ENCODE peak calls at places on chromosomes 1 and 21, in six cellular contexts. W, K, L, J, A and Q are unnamed samples.
A peak's percentile ranks its signal among the peaks of the same experiment; 100 is the strongest.

GRCh38 chr1:188244681-188245080 is 1415.9 kb downstream of the PLA2G4A start:
- DNase-seq in W (no peak), K (no peak), L (no peak), J (no peak), A (no peak), Q (no peak)

GRCh38 chr1:22021061-22021460 is 19.6 kb downstream of the CELA3A start:
- DNase-seq in W (no peak), K (no peak), L (no peak), J (no peak), A (no peak), Q (no peak)

GRCh38 chr1:244349581-244350001 is 102.1 kb downstream of the ADSS2 start:
- DNase-seq in W (no peak), K (no peak), L (no peak), J (no peak), A (no peak), Q (no peak)

GRCh38 chr1:175824079-175824478 is 80.7 kb upstream of the TNR start:
- DNase-seq in W (no peak), K (no peak), L (no peak), J (no peak), A (no peak), Q (peak; percentile 50)

GRCh38 chr1:41173651-41174050 is 68.5 kb downstream of the SCMH1 start:
- DNase-seq in W (no peak), K (no peak), L (no peak), J (no peak), A (no peak), Q (no peak)

GRCh38 chr1:54407201-54407956 is 1.2 kb upstream of the SSBP3 start:
- DNase-seq in W (peak; percentile 83), K (peak; percentile 64), L (peak; percentile 82), J (peak; percentile 72), A (peak; percentile 85), Q (no peak)

GRCh38 chr1:205619376-205619775 is 12.4 kb downstream of the ELK4 start:
- DNase-seq in W (no peak), K (no peak), L (no peak), J (no peak), A (no peak), Q (no peak)

GRCh38 chr1:206472454-206472853 is 2.2 kb downstream of the IKBKE start:
- DNase-seq in W (no peak), K (peak; percentile 33), L (no peak), J (no peak), A (no peak), Q (no peak)

GRCh38 chr21:45970674-45971486 is 10.7 kb upstream of the COL6A1 start:
- DNase-seq in W (peak; percentile 57), K (peak; percentile 65), L (peak; percentile 80), J (peak; percentile 57), A (no peak), Q (peak; percentile 83)

GRCh38 chr1:209363112-209363511 is 220.4 kb upstream of the CAMK1G start:
- DNase-seq in W (no peak), K (no peak), L (no peak), J (peak; percentile 68), A (peak; percentile 27), Q (no peak)

GRCh38 chr1:167219646-167220536 is 795 bp upstream of the POU2F1 start:
- DNase-seq in W (peak; percentile 63), K (peak; percentile 89), L (peak; percentile 93), J (peak; percentile 93), A (peak; percentile 95), Q (peak; percentile 93)

GRCh38 chr1:177007437-177008161 is 156.9 kb downstream of the ASTN1 start:
- DNase-seq in W (no peak), K (no peak), L (no peak), J (no peak), A (no peak), Q (no peak)

GRCh38 chr21:42063578-42064521 is 7.3 kb upstream of the UMODL1 start:
- DNase-seq in W (no peak), K (peak; percentile 63), L (no peak), J (no peak), A (peak; percentile 75), Q (peak; percentile 72)

GRCh38 chr1:175569117-175569743 is 174.2 kb downstream of the TNR start:
- DNase-seq in W (no peak), K (no peak), L (no peak), J (no peak), A (no peak), Q (no peak)

GRCh38 chr1:29649375-29650040 is 413.2 kb downstream of the PTPRU start:
- DNase-seq in W (no peak), K (no peak), L (no peak), J (no peak), A (peak; percentile 3), Q (no peak)

GRCh38 chr1:197399691-197400521 is 131.9 kb downstream of the CRB1 start:
- DNase-seq in W (peak; percentile 35), K (no peak), L (no peak), J (peak; percentile 52), A (no peak), Q (no peak)

GRCh38 chr1:3736131-3736561 is 16.1 kb upstream of the CCDC27 start:
- DNase-seq in W (no peak), K (no peak), L (no peak), J (no peak), A (no peak), Q (no peak)

GRCh38 chr1:20552728-20553571 is 577 bp downstream of the FAM43B start:
- DNase-seq in W (peak; percentile 35), K (no peak), L (no peak), J (no peak), A (no peak), Q (no peak)

GRCh38 chr1:210878564-210878963 is 255.4 kb downstream of the KCNH1 start:
- DNase-seq in W (no peak), K (no peak), L (no peak), J (no peak), A (no peak), Q (no peak)

GRCh38 chr21:15735409-15735808 is 5.6 kb downstream of the USP25 start:
- DNase-seq in W (no peak), K (no peak), L (no peak), J (no peak), A (no peak), Q (no peak)

GRCh38 chr21:38956006-38956405 is 150.3 kb downstream of the ETS2 start:
- DNase-seq in W (no peak), K (no peak), L (no peak), J (no peak), A (no peak), Q (no peak)

GRCh38 chr1:64495878-64496277 is 25.9 kb downstream of the CACHD1 start:
- DNase-seq in W (no peak), K (no peak), L (no peak), J (no peak), A (no peak), Q (no peak)
- H3K4me1 ChIP-seq in W (peaks cover 4% of the 10 kb centered on the region), K (no peaks in the 10 kb centered on the region), L (peaks cover 28% of the 10 kb centered on the region), J (no peaks in the 10 kb centered on the region), A (no peaks in the 10 kb centered on the region), Q (peaks cover 4% of the 10 kb centered on the region)

GRCh38 chr1:85326381-85326780 is 49.9 kb upstream of the BCL10 start:
- DNase-seq in W (no peak), K (no peak), L (no peak), J (no peak), A (no peak), Q (no peak)
- H3K4me1 ChIP-seq in W (peaks cover 89% of the 10 kb centered on the region), K (no peaks in the 10 kb centered on the region), L (peaks cover 11% of the 10 kb centered on the region), J (peaks cover 59% of the 10 kb centered on the region), A (no peaks in the 10 kb centered on the region), Q (peaks cover 13% of the 10 kb centered on the region)

DNA sequence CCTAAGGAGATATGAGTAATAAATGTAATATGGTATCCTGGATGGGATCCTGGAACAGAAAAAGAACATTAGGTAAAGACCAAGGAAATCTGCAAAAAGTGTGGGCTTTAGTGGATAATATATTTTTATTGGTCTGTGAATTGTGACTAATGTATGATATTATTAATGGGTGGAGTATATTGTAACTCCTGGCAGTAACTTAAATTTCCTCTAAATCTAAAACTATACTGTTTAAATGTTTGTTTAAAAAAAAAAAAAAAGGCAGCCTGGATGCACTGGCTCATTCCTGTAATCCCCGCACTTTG is 68.5 kb downstream of the LRRC8D start:
- DNase-seq in W (no peak), K (no peak), L (no peak), J (no peak), A (no peak), Q (no peak)
- H3K4me1 ChIP-seq in W (peaks cover 95% of the 10 kb centered on the region), K (no peaks in the 10 kb centered on the region), L (peaks cover 12% of the 10 kb centered on the region), J (peaks cover 33% of the 10 kb centered on the region), A (no peaks in the 10 kb centered on the region), Q (no peaks in the 10 kb centered on the region)

GRCh38 chr1:234971586-234972297 is 156.9 kb downstream of the TOMM20 start:
- DNase-seq in W (no peak), K (no peak), L (no peak), J (no peak), A (peak; percentile 17), Q (no peak)
- H3K4me1 ChIP-seq in W (peaks cover 73% of the 10 kb centered on the region), K (peaks cover 13% of the 10 kb centered on the region), L (peaks cover 57% of the 10 kb centered on the region), J (peaks cover 72% of the 10 kb centered on the region), A (peaks cover 6% of the 10 kb centered on the region), Q (no peaks in the 10 kb centered on the region)

GRCh38 chr1:154957258-154957657 is 1.4 kb upstream of the PBXIP1 start:
- DNase-seq in W (no peak), K (no peak), L (no peak), J (no peak), A (no peak), Q (no peak)

GRCh38 chr1:154961207-154961496 is 430 bp downstream of the PYGO2 start:
- DNase-seq in W (peak; percentile 73), K (no peak), L (no peak), J (peak; percentile 87), A (peak; percentile 86), Q (no peak)

GRCh38 chr1:154958681-154959447 is 2.7 kb downstream of the PYGO2 start:
- DNase-seq in W (no peak), K (no peak), L (no peak), J (no peak), A (no peak), Q (peak; percentile 45)

GRCh38 chr1:154960446-154961136 is 991 bp downstream of the PYGO2 start:
- DNase-seq in W (no peak), K (no peak), L (no peak), J (no peak), A (no peak), Q (no peak)

GRCh38 chr1:154959448-154959825 is 2.1 kb downstream of the PYGO2 start:
- DNase-seq in W (no peak), K (no peak), L (no peak), J (no peak), A (no peak), Q (no peak)
- H3K4me1 ChIP-seq in W (peaks cover 39% of the 10 kb centered on the region), K (peaks cover 38% of the 10 kb centered on the region), L (peaks cover 64% of the 10 kb centered on the region), J (peaks cover 15% of the 10 kb centered on the region), A (peaks cover 19% of the 10 kb centered on the region), Q (no peaks in the 10 kb centered on the region)